ENCODE peak calls at places on chromosome 1, in nine cellular contexts. N is AG04450, I is endothelial cell of umbilical vein, R is mesendoderm, E is skeletal muscle cell, Q is adipocyte, H is BJ, G is tibial artery, M is foreskin fibroblast. P is an unnamed sample.

GRCh38 chr1:241639653-241640148 is 468 bp downstream of the CHML start:
- DNase-seq in H (no peak), M (no peak), G (peak), I (peak), R (peak), N (no peak), E (no peak), Q (peak), P (no peak)

GRCh38 chr1:1273152-1273534 is 511 bp downstream of the UBE2J2 start:
- DNase-seq in R (no peak), I (peak), E (no peak), Q (peak), M (peak), N (no peak), G (no peak), H (no peak), P (no peak)

GRCh38 chr1:51690285-51690961 is 73.5 kb downstream of the OSBPL9 start:
- DNase-seq in G (no peak), H (peak), E (peak), N (peak), R (no peak), M (peak), I (peak), Q (peak), P (no peak)

GRCh38 chr1:183807549-183808168 is 2.7 kb downstream of the RGL1 start:
- DNase-seq in I (no peak), G (peak), H (peak), M (peak), N (no peak), R (no peak), E (peak), Q (peak), P (no peak)

GRCh38 chr1:98323906-98324358 is 337.6 kb upstream of the SNX7 start:
- DNase-seq in N (peak), R (peak), H (peak), G (peak), Q (peak), I (peak), E (peak), M (peak), P (peak)

GRCh38 chr1:6727535-6727934 is 25.9 kb upstream of the DNAJC11 start:
- DNase-seq in I (peak), E (no peak), N (peak), R (peak), G (peak), H (no peak), Q (peak), M (peak), P (peak)

GRCh38 chr1:27603320-27603961 is 503 bp downstream of the AHDC1 start:
- DNase-seq in G (peak), M (no peak), I (peak), Q (peak), N (no peak), R (no peak), E (no peak), H (no peak), P (peak)

GRCh38 chr1:36284061-36284460 is 22.1 kb upstream of the SH3D21 start:
- DNase-seq in E (no peak), N (no peak), I (no peak), M (peak), H (no peak), Q (peak), R (no peak), G (no peak), P (no peak)

GRCh38 chr1:201259476-201260235 is 23.6 kb upstream of the PKP1 start:
- DNase-seq in H (no peak), I (no peak), N (no peak), Q (no peak), M (peak), E (no peak), R (peak), G (no peak), P (no peak)

GRCh38 chr1:113976609-113977278 is 2.5 kb upstream of the OLFML3 start:
- DNase-seq in R (peak), H (no peak), E (peak), G (peak), Q (peak), I (peak), N (no peak), M (peak), P (no peak)

GRCh38 chr1:203751051-203751450 is 13.9 kb upstream of the LAX1 start:
- DNase-seq in I (no peak), E (no peak), R (no peak), G (no peak), H (peak), Q (peak), M (peak), N (peak), P (no peak)

DNA sequence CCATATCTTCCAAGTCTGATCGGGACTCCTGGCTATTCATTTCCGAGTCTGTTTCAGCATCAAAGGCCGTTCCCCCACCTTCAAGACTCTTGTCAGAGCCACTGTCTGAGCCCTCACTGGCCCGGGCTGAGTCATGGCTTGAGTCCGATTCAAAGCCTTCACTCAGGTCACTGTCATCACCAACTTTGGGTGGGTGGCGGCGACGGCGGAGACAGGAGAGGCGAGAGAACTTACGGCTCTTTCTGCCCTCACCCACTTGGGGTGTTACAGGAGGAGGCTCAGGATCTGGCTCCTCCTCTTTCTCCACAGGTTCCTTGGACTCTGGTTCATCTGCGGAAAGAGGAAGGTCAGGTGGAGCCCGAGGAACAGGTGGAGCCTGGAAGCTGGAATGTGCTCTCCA is 16.6 kb downstream of the SMG5 start:
- DNase-seq in E (no peak), G (no peak), R (no peak), Q (no peak), N (no peak), I (no peak), M (no peak), H (no peak), P (no peak)
- H3K4me3 ChIP-seq in E (no peak), G (no peak), R (no peak), Q (no peak), N (no peak), I (no peak), M (no peak), H (no peak), P (no peak)

DNA sequence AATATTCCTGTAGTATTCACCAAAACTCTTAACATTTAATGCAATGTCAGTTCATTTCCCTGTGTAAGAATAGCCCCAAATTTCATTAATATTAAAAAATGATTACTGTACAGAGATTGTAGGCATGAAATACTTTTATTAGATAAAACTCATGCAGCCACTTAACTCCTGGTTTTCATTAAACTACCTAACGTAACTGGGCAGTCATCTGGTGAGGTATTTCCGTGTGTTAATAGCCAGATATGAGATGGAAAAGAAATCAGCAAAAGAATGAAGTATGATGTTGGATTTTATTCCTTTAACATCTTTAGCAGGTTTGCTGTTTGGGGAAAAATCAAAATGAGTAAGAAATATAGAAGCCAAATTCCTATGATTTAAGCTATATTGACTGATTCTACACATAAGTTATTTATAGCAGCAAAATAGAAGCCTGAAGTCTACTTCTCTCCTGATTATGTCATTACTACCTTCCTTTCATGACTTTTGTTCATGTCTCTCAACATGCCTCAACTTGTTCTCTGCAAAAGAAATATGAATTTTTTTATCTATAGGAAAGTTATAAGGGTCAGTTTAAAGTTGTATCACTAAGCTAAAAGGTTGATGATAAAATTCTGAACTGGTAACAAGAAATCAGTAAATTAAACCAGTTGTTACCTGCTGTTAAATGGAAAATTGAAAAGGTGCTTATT is 42.6 kb downstream of the CCDC18 start:
- DNase-seq in R (no peak), M (no peak), H (no peak), Q (no peak), I (peak), G (no peak), N (no peak), E (no peak), P (no peak)
- H3K4me3 ChIP-seq in R (no peak), M (no peak), H (no peak), Q (no peak), I (no peak), G (no peak), N (no peak), E (no peak), P (no peak)

DNA sequence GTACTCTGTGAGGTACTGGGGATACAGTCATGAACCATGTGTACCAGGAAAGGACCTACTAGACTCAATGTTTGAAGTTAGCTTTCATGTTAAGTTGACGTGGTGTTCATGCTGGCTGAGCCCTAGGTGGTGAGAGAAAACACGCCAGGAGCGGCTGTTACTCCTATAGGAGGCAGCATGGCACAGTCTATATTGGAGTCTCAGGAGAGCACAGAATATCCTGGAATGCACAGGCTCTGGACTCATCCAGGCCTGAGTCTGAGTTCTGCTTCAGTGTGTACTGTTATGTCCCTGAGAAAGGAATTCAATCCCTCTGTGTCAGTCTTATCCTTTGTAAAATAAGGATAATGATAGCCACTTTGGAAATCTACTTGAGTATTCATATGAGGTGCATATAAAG is 41.2 kb downstream of the DPT start:
- DNase-seq in I (no peak), H (no peak), E (no peak), R (peak), Q (no peak), G (no peak), N (no peak), M (no peak), P (no peak)
- H3K4me3 ChIP-seq in I (no peak), H (no peak), E (no peak), R (no peak), Q (no peak), G (no peak), N (no peak), M (no peak), P (no peak)

DNA sequence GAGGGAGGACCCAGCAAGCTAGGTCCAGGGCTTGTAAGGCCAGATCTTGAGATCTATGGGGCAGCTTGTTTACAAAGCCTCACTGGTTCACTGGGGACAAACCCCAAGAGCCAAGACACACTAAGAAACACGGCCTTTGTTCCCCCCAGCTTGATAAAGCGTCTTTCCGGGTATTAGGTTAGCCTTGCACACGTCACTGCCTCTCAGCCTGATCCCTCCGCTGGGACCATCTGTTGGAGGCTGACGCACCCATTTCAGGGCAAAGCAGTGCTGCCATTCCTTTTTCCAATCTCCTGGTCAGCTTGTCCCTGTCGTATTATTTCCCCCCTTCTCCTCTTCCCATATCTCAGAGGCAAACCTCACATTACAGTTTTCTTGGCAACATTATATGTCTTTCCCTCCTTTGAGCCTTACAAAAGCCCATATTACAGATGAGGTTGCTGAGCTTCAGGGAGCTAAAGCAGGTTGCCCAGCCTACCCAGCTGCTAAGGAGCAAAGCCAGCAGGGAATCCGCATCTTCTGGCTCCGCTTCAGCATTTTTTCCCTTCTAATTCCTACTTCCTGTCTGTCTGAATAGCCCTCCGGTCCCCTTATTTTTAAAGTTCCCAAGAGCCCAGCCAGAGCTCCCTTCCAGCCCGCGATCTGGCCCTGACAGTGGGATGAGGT is 4.1 kb downstream of the HEYL start:
- DNase-seq in M (no peak), H (no peak), R (peak), Q (no peak), N (no peak), I (no peak), E (no peak), G (peak), P (no peak)
- H3K4me3 ChIP-seq in M (no peak), H (no peak), R (no peak), Q (no peak), N (no peak), I (no peak), E (peak), G (peak), P (no peak)

DNA sequence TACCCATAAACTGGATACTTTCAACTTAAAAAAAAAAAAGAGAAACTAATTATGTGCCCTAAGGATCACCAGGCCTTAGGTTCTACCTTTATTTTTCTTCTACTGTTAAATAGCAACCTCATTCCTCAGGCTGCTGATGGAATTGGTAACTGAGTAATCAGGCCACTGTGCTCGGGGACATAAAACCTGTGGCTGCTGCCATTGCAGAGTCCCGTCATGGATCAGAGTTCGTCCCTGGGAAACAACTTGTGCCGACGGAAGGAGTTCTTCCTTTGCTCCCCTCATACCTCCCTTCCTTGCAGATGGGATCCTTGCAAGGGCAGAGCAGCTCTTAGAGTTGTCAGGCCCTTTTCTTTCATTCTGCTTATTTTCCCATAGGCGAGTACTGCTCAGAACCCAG is 123.6 kb downstream of the PBX1 start:
- DNase-seq in Q (no peak), N (no peak), E (no peak), G (no peak), H (no peak), M (no peak), I (no peak), R (no peak), P (no peak)
- H3K4me3 ChIP-seq in Q (no peak), N (no peak), E (no peak), G (no peak), H (no peak), M (no peak), I (no peak), R (no peak), P (no peak)

P was measured in Jurkat, Clone E6-1.